ENCODE peak calls at places on chromosomes 12 and 14, in six cellular contexts. One of them, this sample, is unnamed.

GRCh38 chr12:46300906-46301305 is 32.1 kb upstream of the SLC38A1 start:
- DNase-seq in HCEC 1CT: peak; percentile 60
- DNase-seq in kidney epithelial cell: no peak
- DNase-seq in GM18507: no peak
- DNase-seq in adrenal gland: no peak
- DNase-seq in hepatocyte: no peak
- DNase-seq in this sample: no peak

GRCh38 chr12:98110516-98110915 is 404.9 kb upstream of the TMPO start:
- DNase-seq in HCEC 1CT: no peak
- DNase-seq in kidney epithelial cell: no peak
- DNase-seq in GM18507: no peak
- DNase-seq in adrenal gland: no peak
- DNase-seq in hepatocyte: no peak
- DNase-seq in this sample: no peak

GRCh38 chr14:58171090-58171489 is 19.1 kb upstream of the ARMH4 start:
- DNase-seq in HCEC 1CT: peak; percentile 86
- DNase-seq in kidney epithelial cell: peak; percentile 81
- DNase-seq in GM18507: peak; percentile 42
- DNase-seq in adrenal gland: peak; percentile 93
- DNase-seq in hepatocyte: peak; percentile 88
- DNase-seq in this sample: peak; percentile 96

GRCh38 chr12:67873355-67873754 is 115.9 kb upstream of the IFNG-AS1 start:
- DNase-seq in HCEC 1CT: no peak
- DNase-seq in kidney epithelial cell: no peak
- DNase-seq in GM18507: no peak
- DNase-seq in adrenal gland: no peak
- DNase-seq in hepatocyte: no peak
- DNase-seq in this sample: no peak

GRCh38 chr14:65506801-65507200 is 94.3 kb downstream of the FUT8 start:
- DNase-seq in HCEC 1CT: no peak
- DNase-seq in kidney epithelial cell: no peak
- DNase-seq in GM18507: no peak
- DNase-seq in adrenal gland: no peak
- DNase-seq in hepatocyte: no peak
- DNase-seq in this sample: no peak

GRCh38 chr12:42326466-42327226 is 679 bp downstream of the PPHLN1 start:
- DNase-seq in HCEC 1CT: peak; percentile 19
- DNase-seq in kidney epithelial cell: no peak
- DNase-seq in GM18507: no peak
- DNase-seq in adrenal gland: no peak
- DNase-seq in hepatocyte: peak; percentile 15
- DNase-seq in this sample: peak; percentile 77

GRCh38 chr12:22610148-22610547 is 14.8 kb upstream of the ETNK1 start:
- DNase-seq in HCEC 1CT: no peak
- DNase-seq in kidney epithelial cell: no peak
- DNase-seq in GM18507: no peak
- DNase-seq in adrenal gland: no peak
- DNase-seq in hepatocyte: no peak
- DNase-seq in this sample: no peak

GRCh38 chr14:71116206-71117122 is 209.2 kb downstream of the PCNX1 start:
- DNase-seq in HCEC 1CT: no peak
- DNase-seq in kidney epithelial cell: no peak
- DNase-seq in GM18507: peak; percentile 20
- DNase-seq in adrenal gland: no peak
- DNase-seq in hepatocyte: peak; percentile 36
- DNase-seq in this sample: no peak

This sample was measured in RKO.